ENCODE peak calls at places on chromosomes 16 and 17, in eight cellular contexts. V, T, Y, W, F, P, E and R are unnamed samples.

GRCh38 chr17:67107811-67108210 is 63.5 kb downstream of the CACNG1 start:
- DNase-seq in T (no peak), P (no peak), E (no peak), V (no peak), Y (no peak), W (no peak), F (no peak), R (no peak)

GRCh38 chr17:77504652-77505459 is 364.1 kb downstream of the SEC14L1 start:
- DNase-seq in Y (no peak), W (peak), V (no peak), P (no peak), F (no peak), T (no peak), E (no peak), R (no peak)

GRCh38 chr17:48586355-48586924 is 3.6 kb downstream of the HOXB3 start:
- DNase-seq in Y (no peak), V (no peak), T (peak), P (no peak), F (no peak), W (peak), E (no peak), R (no peak)

GRCh38 chr16:74874912-74875311 is 100.3 kb upstream of the FA2H start:
- DNase-seq in W (peak), P (no peak), F (peak), T (no peak), Y (no peak), E (no peak), V (no peak), R (no peak)

GRCh38 chr16:4298761-4299522 is 16.9 kb upstream of the GLIS2 start:
- DNase-seq in V (no peak), Y (no peak), P (peak), E (no peak), T (no peak), F (peak), W (peak), R (peak)

GRCh38 chr17:77999413-78000173 is 41.1 kb downstream of the TNRC6C start:
- DNase-seq in T (peak), V (no peak), W (no peak), Y (no peak), E (no peak), F (no peak), P (no peak), R (no peak)

GRCh38 chr16:24853830-24854229 is 8.1 kb downstream of the SLC5A11 start:
- DNase-seq in W (no peak), V (no peak), P (no peak), E (no peak), Y (no peak), T (no peak), F (peak), R (no peak)

GRCh38 chr17:68053237-68054030 is 17.9 kb downstream of the KPNA2 start:
- DNase-seq in W (peak), T (no peak), P (no peak), Y (no peak), V (no peak), F (no peak), E (no peak), R (no peak)

GRCh38 chr16:30032083-30032819 is 1.2 kb upstream of the TLCD3B start:
- DNase-seq in E (peak), P (no peak), Y (peak), W (peak), V (peak), T (peak), F (no peak), R (peak)